ENCODE peak calls at places on chromosomes 11 and 22, in ten cellular contexts. A is psoas muscle; Q is HCT116; U is hepatocyte; W is ovary; S is mesenchymal stem cell; J is CD8-positive, alpha-beta memory T cell; P is IMR-90; Z is aorta; I is uterus. H is an unnamed sample.

GRCh38 chr22:42145175-42145574 is 14.6 kb upstream of the CYP2D6 start:
- DNase-seq in Q (no peak), I (no peak), J (no peak), P (no peak), S (no peak), A (no peak), U (no peak), W (no peak), Z (no peak), H (no peak)

GRCh38 chr11:102196351-102196750 is 86.1 kb downstream of the YAP1 start:
- DNase-seq in I (no peak), P (no peak), S (no peak), Z (no peak), A (no peak), U (no peak), Q (no peak), W (no peak), J (no peak), H (no peak)

GRCh38 chr11:16034074-16034473 is 322.3 kb downstream of the SOX6 start:
- DNase-seq in S (no peak), A (no peak), W (no peak), J (no peak), Z (no peak), I (no peak), Q (no peak), U (no peak), P (no peak), H (no peak)

GRCh38 chr22:36435516-36436415 is 45.7 kb downstream of the TXN2 start:
- DNase-seq in S (peak; percentile 67), Z (no peak), Q (no peak), U (peak; percentile 69), W (no peak), A (no peak), P (no peak), I (no peak), J (peak; percentile 85), H (no peak)

GRCh38 chr11:44398266-44399045 is 88.5 kb upstream of the ALX4 start:
- DNase-seq in Z (no peak), A (no peak), J (no peak), I (no peak), U (no peak), S (no peak), P (no peak), W (no peak), Q (no peak), H (no peak)

GRCh38 chr11:96154802-96155520 is 188.0 kb downstream of the MAML2 start:
- DNase-seq in I (no peak), J (no peak), S (peak; percentile 77), W (no peak), Q (no peak), U (no peak), A (no peak), P (peak; percentile 80), Z (no peak), H (peak; percentile 33)

GRCh38 chr11:6233984-6234313 is 487 bp downstream of the FHIP1B start:
- DNase-seq in Z (peak; percentile 72), A (no peak), W (no peak), S (no peak), J (no peak), Q (no peak), I (no peak), U (no peak), P (no peak), H (no peak)

GRCh38 chr11:67356867-67357561 is 3.7 kb upstream of the POLD4 start:
- DNase-seq in S (peak; percentile 85), U (peak; percentile 88), W (peak; percentile 79), P (peak; percentile 80), A (no peak), Z (no peak), J (peak; percentile 67), I (peak; percentile 74), Q (no peak), H (peak; percentile 77)

GRCh38 chr22:24315367-24315781 is 44.7 kb downstream of the SPECC1L start:
- DNase-seq in I (no peak), U (no peak), Z (no peak), W (no peak), S (peak; percentile 60), Q (no peak), A (no peak), P (peak; percentile 89), J (no peak), H (no peak)

GRCh38 chr11:104001474-104001873 is 35.0 kb upstream of the DDI1 start:
- DNase-seq in S (peak; percentile 17), W (no peak), A (no peak), Q (no peak), I (no peak), Z (no peak), P (peak; percentile 86), J (no peak), U (no peak), H (no peak)

GRCh38 chr11:122069946-122070345 is 46.1 kb downstream of the BLID start:
- DNase-seq in Z (peak; percentile 91), A (peak; percentile 32), J (no peak), W (peak; percentile 58), U (peak; percentile 79), P (peak; percentile 91), Q (no peak), I (peak; percentile 23), S (peak; percentile 94), H (peak; percentile 88)

GRCh38 chr22:41285820-41286638 is at the start of gene RANGAP1:
- DNase-seq in Q (peak; percentile 96), W (peak; percentile 96), S (peak; percentile 99), J (peak; percentile 99), P (peak; percentile 98), U (peak; percentile 99), I (peak; percentile 96), A (peak; percentile 98), Z (peak; percentile 99), H (peak; percentile 99)

GRCh38 chr11:96033054-96033453 is 109.1 kb upstream of the MTMR2 start:
- DNase-seq in P (no peak), U (no peak), W (no peak), Z (no peak), I (no peak), Q (no peak), A (no peak), S (no peak), J (no peak), H (no peak)

GRCh38 chr22:36323182-36323854 is 64.4 kb downstream of the MYH9 start:
- DNase-seq in J (no peak), I (peak; percentile 84), A (peak; percentile 68), Q (no peak), U (no peak), S (peak; percentile 71), P (peak; percentile 71), W (peak; percentile 71), Z (peak; percentile 90), H (no peak)

GRCh38 chr11:44309483-44310197 is at the start of gene ALX4:
- DNase-seq in I (no peak), J (no peak), W (no peak), S (no peak), P (no peak), U (peak; percentile 36), Z (peak; percentile 75), A (no peak), Q (no peak), H (no peak)

GRCh38 chr11:1623716-1624115 is 1.8 kb upstream of the KRTAP5-4 start:
- DNase-seq in U (no peak), W (no peak), A (no peak), P (no peak), J (no peak), I (no peak), Q (no peak), Z (no peak), S (no peak), H (no peak)

GRCh38 chr11:66275984-66276612 is 1.9 kb upstream of the CNIH2 start:
- DNase-seq in I (no peak), A (no peak), U (no peak), P (no peak), Z (no peak), J (no peak), S (no peak), Q (no peak), W (no peak), H (no peak)
- H3K36me3 ChIP-seq in I (no peaks in the 10 kb centered on the region), A (peaks cover 57% of the 10 kb centered on the region), U (no peaks in the 10 kb centered on the region), P (peaks cover 46% of the 10 kb centered on the region), Z (peaks cover 10% of the 10 kb centered on the region), J (peaks cover 36% of the 10 kb centered on the region), S (peaks cover 50% of the 10 kb centered on the region), Q (peaks cover 18% of the 10 kb centered on the region), W (no peaks in the 10 kb centered on the region), H (peaks cover 39% of the 10 kb centered on the region)

DNA sequence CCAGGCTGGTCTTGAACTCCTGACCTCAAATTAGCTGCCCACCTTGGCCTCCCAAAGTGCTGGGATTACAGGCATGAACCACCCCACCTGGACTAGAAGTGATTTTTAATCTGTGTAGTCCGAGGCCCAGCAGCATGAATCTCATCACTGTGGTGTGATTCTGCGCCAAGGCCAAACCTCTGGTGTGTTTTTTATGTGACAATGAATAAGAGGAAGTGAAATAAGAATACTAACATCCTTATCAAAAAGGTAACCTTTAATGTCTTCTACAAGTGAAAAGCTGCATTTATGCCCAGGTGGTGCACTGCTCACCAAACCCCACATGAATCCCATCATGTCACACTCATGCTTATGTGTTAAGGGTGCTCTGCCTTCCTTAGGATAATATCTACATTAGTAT is 77.1 kb upstream of the OR9Q1 start:
- DNase-seq in Q (no peak), S (no peak), Z (no peak), A (no peak), J (no peak), W (no peak), I (no peak), U (no peak), P (no peak), H (no peak)
- H3K4me1 ChIP-seq in Q (no peaks in the 10 kb centered on the region), S (no peaks in the 10 kb centered on the region), Z (no peaks in the 10 kb centered on the region), A (no peaks in the 10 kb centered on the region), J (no peaks in the 10 kb centered on the region), W (no peaks in the 10 kb centered on the region), I (no peaks in the 10 kb centered on the region), U (no peaks in the 10 kb centered on the region), P (no peaks in the 10 kb centered on the region), H (no peaks in the 10 kb centered on the region)

GRCh38 chr11:130504317-130504716 is 55.9 kb downstream of the ADAMTS15 start:
- DNase-seq in Z (no peak), J (no peak), I (no peak), P (no peak), S (no peak), U (no peak), A (no peak), Q (no peak), W (no peak), H (no peak)
- H3K36me3 ChIP-seq in Z (no peaks in the 10 kb centered on the region), J (no peaks in the 10 kb centered on the region), I (no peaks in the 10 kb centered on the region), P (no peaks in the 10 kb centered on the region), S (no peaks in the 10 kb centered on the region), U (no peaks in the 10 kb centered on the region), A (no peaks in the 10 kb centered on the region), Q (no peaks in the 10 kb centered on the region), W (no peaks in the 10 kb centered on the region), H (no peaks in the 10 kb centered on the region)

DNA sequence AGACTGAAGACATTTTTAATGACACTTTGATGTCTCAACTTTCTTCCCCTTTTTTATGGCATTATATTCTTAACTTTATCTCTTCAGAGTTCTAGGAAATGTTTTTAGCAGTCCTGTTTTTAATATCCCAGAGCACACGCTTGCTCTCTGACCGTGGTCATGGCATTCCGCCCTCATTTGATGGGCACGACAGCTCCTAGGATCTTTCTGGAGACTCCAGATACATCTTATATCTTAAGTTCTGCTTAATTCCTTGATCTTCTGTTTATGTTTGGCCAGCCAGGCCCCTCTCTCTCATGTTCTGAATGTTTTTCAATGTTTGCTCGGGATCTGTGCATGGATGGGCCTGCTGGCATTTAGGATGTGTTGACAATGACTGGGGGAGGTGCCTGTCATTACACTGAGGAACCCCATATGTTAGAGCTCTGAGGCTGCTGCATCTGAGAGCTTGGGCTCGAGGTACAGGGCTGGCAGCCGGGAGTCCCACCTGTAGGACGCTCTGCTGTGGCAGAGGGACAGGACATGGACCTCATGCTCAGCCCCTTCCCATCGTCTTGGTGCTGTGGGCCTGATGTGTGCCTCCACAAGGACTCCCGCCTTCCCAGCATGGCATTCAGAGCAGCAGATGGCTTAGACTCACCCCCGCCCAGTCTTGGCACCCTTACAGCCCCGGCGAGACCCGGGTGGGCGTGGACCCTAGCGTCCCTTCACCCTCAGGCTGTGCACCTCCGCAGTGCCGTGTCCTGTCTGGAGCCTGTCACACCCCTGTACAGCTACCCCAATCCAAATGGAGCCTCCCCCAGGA is 75.0 kb downstream of the CDKN1C start:
- DNase-seq in S (no peak), Z (peak; percentile 71), Q (no peak), I (peak; percentile 31), J (no peak), P (no peak), W (no peak), A (peak; percentile 9), U (no peak), H (no peak)
- H3K4me1 ChIP-seq in S (peaks cover 16% of the 10 kb centered on the region), Z (no peaks in the 10 kb centered on the region), Q (no peaks in the 10 kb centered on the region), I (peaks cover 20% of the 10 kb centered on the region), J (no peaks in the 10 kb centered on the region), P (peaks cover 15% of the 10 kb centered on the region), W (peaks cover 40% of the 10 kb centered on the region), A (peaks cover 6% of the 10 kb centered on the region), U (peaks cover 55% of the 10 kb centered on the region), H (no peaks in the 10 kb centered on the region)